ENCODE peak calls at places on chromosomes 5 and 9, in seven cellular contexts. One of them, this sample, is unnamed.

GRCh38 chr9:70883056-70883455 is 238.4 kb downstream of the TRPM3 start:
- DNase-seq in colonic mucosa: no peak
- DNase-seq in retinal pigment epithelial cell: peak
- DNase-seq in fibroblast of mammary gland: peak
- DNase-seq in stomach: no peak
- DNase-seq in fibroblast of villous mesenchyme: no peak
- DNase-seq in lower leg skin: no peak
- DNase-seq in this sample: no peak

GRCh38 chr5:151931260-151931659 is 6.6 kb upstream of the GLRA1 start:
- DNase-seq in colonic mucosa: no peak
- DNase-seq in retinal pigment epithelial cell: no peak
- DNase-seq in fibroblast of mammary gland: no peak
- DNase-seq in stomach: no peak
- DNase-seq in fibroblast of villous mesenchyme: no peak
- DNase-seq in lower leg skin: no peak
- DNase-seq in this sample: no peak

GRCh38 chr5:68644971-68645370 is 429.4 kb downstream of the PIK3R1 start:
- DNase-seq in colonic mucosa: no peak
- DNase-seq in retinal pigment epithelial cell: no peak
- DNase-seq in fibroblast of mammary gland: no peak
- DNase-seq in stomach: no peak
- DNase-seq in fibroblast of villous mesenchyme: no peak
- DNase-seq in lower leg skin: no peak
- DNase-seq in this sample: no peak

GRCh38 chr9:85016389-85016997 is 347.0 kb downstream of the NTRK2 start:
- DNase-seq in colonic mucosa: no peak
- DNase-seq in retinal pigment epithelial cell: no peak
- DNase-seq in fibroblast of mammary gland: no peak
- DNase-seq in stomach: no peak
- DNase-seq in fibroblast of villous mesenchyme: no peak
- DNase-seq in lower leg skin: no peak
- DNase-seq in this sample: no peak

GRCh38 chr5:16033196-16033925 is 146.2 kb downstream of the MARCHF11 start:
- DNase-seq in colonic mucosa: no peak
- DNase-seq in retinal pigment epithelial cell: no peak
- DNase-seq in fibroblast of mammary gland: no peak
- DNase-seq in stomach: no peak
- DNase-seq in fibroblast of villous mesenchyme: no peak
- DNase-seq in lower leg skin: no peak
- DNase-seq in this sample: no peak

GRCh38 chr5:150361301-150361700 is 3.8 kb downstream of the TCOF1 start:
- DNase-seq in colonic mucosa: no peak
- DNase-seq in retinal pigment epithelial cell: no peak
- DNase-seq in fibroblast of mammary gland: no peak
- DNase-seq in stomach: no peak
- DNase-seq in fibroblast of villous mesenchyme: no peak
- DNase-seq in lower leg skin: no peak
- DNase-seq in this sample: no peak

GRCh38 chr9:126290871-126291270 is 35.8 kb upstream of the MVB12B start:
- DNase-seq in colonic mucosa: no peak
- DNase-seq in retinal pigment epithelial cell: no peak
- DNase-seq in fibroblast of mammary gland: no peak
- DNase-seq in stomach: no peak
- DNase-seq in fibroblast of villous mesenchyme: no peak
- DNase-seq in lower leg skin: no peak
- DNase-seq in this sample: no peak

GRCh38 chr9:34049630-34050384 is 1.1 kb upstream of the UBAP2 start:
- DNase-seq in colonic mucosa: peak
- DNase-seq in retinal pigment epithelial cell: no peak
- DNase-seq in fibroblast of mammary gland: no peak
- DNase-seq in stomach: peak
- DNase-seq in fibroblast of villous mesenchyme: no peak
- DNase-seq in lower leg skin: no peak
- DNase-seq in this sample: no peak

GRCh38 chr9:3241290-3241689 is 284.5 kb downstream of the RFX3 start:
- DNase-seq in colonic mucosa: no peak
- DNase-seq in retinal pigment epithelial cell: peak
- DNase-seq in fibroblast of mammary gland: peak
- DNase-seq in stomach: no peak
- DNase-seq in fibroblast of villous mesenchyme: peak
- DNase-seq in lower leg skin: no peak
- DNase-seq in this sample: no peak

GRCh38 chr9:125750656-125751035 is 3.5 kb downstream of the PBX3 start:
- DNase-seq in colonic mucosa: no peak
- DNase-seq in retinal pigment epithelial cell: no peak
- DNase-seq in fibroblast of mammary gland: no peak
- DNase-seq in stomach: no peak
- DNase-seq in fibroblast of villous mesenchyme: no peak
- DNase-seq in lower leg skin: no peak
- DNase-seq in this sample: no peak

GRCh38 chr5:5688194-5688924 is 265.9 kb downstream of the ICE1 start:
- DNase-seq in colonic mucosa: no peak
- DNase-seq in retinal pigment epithelial cell: no peak
- DNase-seq in fibroblast of mammary gland: no peak
- DNase-seq in stomach: no peak
- DNase-seq in fibroblast of villous mesenchyme: no peak
- DNase-seq in lower leg skin: no peak
- DNase-seq in this sample: no peak

GRCh38 chr5:36982146-36982545 is 105.6 kb downstream of the NIPBL start:
- DNase-seq in colonic mucosa: no peak
- DNase-seq in retinal pigment epithelial cell: no peak
- DNase-seq in fibroblast of mammary gland: peak
- DNase-seq in stomach: no peak
- DNase-seq in fibroblast of villous mesenchyme: no peak
- DNase-seq in lower leg skin: no peak
- DNase-seq in this sample: no peak

GRCh38 chr5:68749076-68749475 is 344.7 kb upstream of the SLC30A5 start:
- DNase-seq in colonic mucosa: no peak
- DNase-seq in retinal pigment epithelial cell: no peak
- DNase-seq in fibroblast of mammary gland: no peak
- DNase-seq in stomach: no peak
- DNase-seq in fibroblast of villous mesenchyme: no peak
- DNase-seq in lower leg skin: no peak
- DNase-seq in this sample: no peak

GRCh38 chr5:109038209-109038840 is 290.6 kb downstream of the FER start:
- DNase-seq in colonic mucosa: no peak
- DNase-seq in retinal pigment epithelial cell: no peak
- DNase-seq in fibroblast of mammary gland: peak
- DNase-seq in stomach: no peak
- DNase-seq in fibroblast of villous mesenchyme: peak
- DNase-seq in lower leg skin: no peak
- DNase-seq in this sample: no peak

GRCh38 chr5:172492991-172493390 is 38.7 kb upstream of the SH3PXD2B start:
- DNase-seq in colonic mucosa: peak
- DNase-seq in retinal pigment epithelial cell: no peak
- DNase-seq in fibroblast of mammary gland: no peak
- DNase-seq in stomach: no peak
- DNase-seq in fibroblast of villous mesenchyme: no peak
- DNase-seq in lower leg skin: no peak
- DNase-seq in this sample: no peak

GRCh38 chr9:134474058-134474370 is 147.8 kb downstream of the RXRA start:
- DNase-seq in colonic mucosa: no peak
- DNase-seq in retinal pigment epithelial cell: no peak
- DNase-seq in fibroblast of mammary gland: peak
- DNase-seq in stomach: no peak
- DNase-seq in fibroblast of villous mesenchyme: peak
- DNase-seq in lower leg skin: no peak
- DNase-seq in this sample: no peak

GRCh38 chr9:127792417-127793031 is 6.7 kb downstream of the CDK9 start:
- DNase-seq in colonic mucosa: no peak
- DNase-seq in retinal pigment epithelial cell: no peak
- DNase-seq in fibroblast of mammary gland: no peak
- DNase-seq in stomach: no peak
- DNase-seq in fibroblast of villous mesenchyme: no peak
- DNase-seq in lower leg skin: no peak
- DNase-seq in this sample: no peak

GRCh38 chr9:70205366-70206020 is 53.3 kb upstream of the SMC5 start:
- DNase-seq in colonic mucosa: no peak
- DNase-seq in retinal pigment epithelial cell: peak
- DNase-seq in fibroblast of mammary gland: no peak
- DNase-seq in stomach: no peak
- DNase-seq in fibroblast of villous mesenchyme: no peak
- DNase-seq in lower leg skin: no peak
- DNase-seq in this sample: peak

GRCh38 chr5:7039058-7039457 is 325.8 kb downstream of the TENT4A start:
- DNase-seq in colonic mucosa: no peak
- DNase-seq in retinal pigment epithelial cell: no peak
- DNase-seq in fibroblast of mammary gland: no peak
- DNase-seq in stomach: no peak
- DNase-seq in fibroblast of villous mesenchyme: no peak
- DNase-seq in lower leg skin: no peak
- DNase-seq in this sample: no peak

GRCh38 chr5:137838976-137839375 is 28.7 kb upstream of the MYOT start:
- DNase-seq in colonic mucosa: no peak
- DNase-seq in retinal pigment epithelial cell: no peak
- DNase-seq in fibroblast of mammary gland: no peak
- DNase-seq in stomach: no peak
- DNase-seq in fibroblast of villous mesenchyme: no peak
- DNase-seq in lower leg skin: no peak
- DNase-seq in this sample: no peak

GRCh38 chr5:143355710-143356109 is 47.8 kb downstream of the NR3C1 start:
- DNase-seq in colonic mucosa: peak
- DNase-seq in retinal pigment epithelial cell: peak
- DNase-seq in fibroblast of mammary gland: peak
- DNase-seq in stomach: peak
- DNase-seq in fibroblast of villous mesenchyme: peak
- DNase-seq in lower leg skin: peak
- DNase-seq in this sample: peak

GRCh38 chr5:140926211-140926902 is at the start of gene PCDHAC1:
- DNase-seq in colonic mucosa: peak
- DNase-seq in retinal pigment epithelial cell: peak
- DNase-seq in fibroblast of mammary gland: peak
- DNase-seq in stomach: peak
- DNase-seq in fibroblast of villous mesenchyme: peak
- DNase-seq in lower leg skin: peak
- DNase-seq in this sample: peak

GRCh38 chr5:73770172-73770571 is 144.2 kb downstream of the ARHGEF28 start:
- DNase-seq in colonic mucosa: no peak
- DNase-seq in retinal pigment epithelial cell: no peak
- DNase-seq in fibroblast of mammary gland: no peak
- DNase-seq in stomach: no peak
- DNase-seq in fibroblast of villous mesenchyme: no peak
- DNase-seq in lower leg skin: no peak
- DNase-seq in this sample: no peak
- TF ChIP-seq CTCF in colonic mucosa: no peak
- TF ChIP-seq CTCF in retinal pigment epithelial cell: no peak
- TF ChIP-seq CTCF in fibroblast of mammary gland: no peak
- TF ChIP-seq CTCF in stomach: no peak
- TF ChIP-seq CTCF in fibroblast of villous mesenchyme: no peak
- TF ChIP-seq CTCF in lower leg skin: no peak
- TF ChIP-seq CTCF in this sample: no peak

DNA sequence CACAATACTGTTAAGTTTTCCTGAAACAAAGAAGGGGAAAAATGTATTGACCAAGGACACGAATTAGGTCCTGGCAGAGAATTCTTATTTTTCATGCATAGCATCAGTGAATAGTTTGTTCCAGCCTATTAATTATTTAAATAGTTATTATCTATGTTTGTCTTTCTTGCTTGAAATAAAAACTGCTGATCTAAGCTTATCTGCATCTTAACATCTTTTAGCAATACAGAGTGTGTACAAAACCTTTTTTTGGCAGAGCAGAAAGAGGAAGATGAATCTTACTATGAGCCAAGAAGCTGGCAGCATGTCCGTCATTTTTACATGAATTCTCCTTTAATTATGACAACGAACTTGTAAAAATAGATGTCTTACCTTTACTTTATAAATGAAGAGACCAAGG is 23.3 kb upstream of the PLPPR1 start:
- DNase-seq in colonic mucosa: no peak
- DNase-seq in retinal pigment epithelial cell: no peak
- DNase-seq in fibroblast of mammary gland: no peak
- DNase-seq in stomach: no peak
- DNase-seq in fibroblast of villous mesenchyme: no peak
- DNase-seq in lower leg skin: no peak
- DNase-seq in this sample: no peak
- TF ChIP-seq CTCF in colonic mucosa: no peak
- TF ChIP-seq CTCF in retinal pigment epithelial cell: no peak
- TF ChIP-seq CTCF in fibroblast of mammary gland: no peak
- TF ChIP-seq CTCF in stomach: no peak
- TF ChIP-seq CTCF in fibroblast of villous mesenchyme: no peak
- TF ChIP-seq CTCF in lower leg skin: no peak
- TF ChIP-seq CTCF in this sample: no peak

GRCh38 chr5:75412111-75412990 is 75.3 kb downstream of the HMGCR start:
- DNase-seq in colonic mucosa: no peak
- DNase-seq in retinal pigment epithelial cell: peak
- DNase-seq in fibroblast of mammary gland: peak
- DNase-seq in stomach: no peak
- DNase-seq in fibroblast of villous mesenchyme: peak
- DNase-seq in lower leg skin: no peak
- DNase-seq in this sample: no peak
- TF ChIP-seq CTCF in colonic mucosa: no peak
- TF ChIP-seq CTCF in retinal pigment epithelial cell: peak
- TF ChIP-seq CTCF in fibroblast of mammary gland: peak
- TF ChIP-seq CTCF in stomach: no peak
- TF ChIP-seq CTCF in fibroblast of villous mesenchyme: peak
- TF ChIP-seq CTCF in lower leg skin: no peak
- TF ChIP-seq CTCF in this sample: peak

GRCh38 chr5:39877479-39877878 is 452.7 kb upstream of the DAB2 start:
- DNase-seq in colonic mucosa: no peak
- DNase-seq in retinal pigment epithelial cell: no peak
- DNase-seq in fibroblast of mammary gland: no peak
- DNase-seq in stomach: no peak
- DNase-seq in fibroblast of villous mesenchyme: no peak
- DNase-seq in lower leg skin: no peak
- DNase-seq in this sample: no peak

GRCh38 chr5:39876146-39876545 is 451.4 kb upstream of the DAB2 start:
- DNase-seq in colonic mucosa: no peak
- DNase-seq in retinal pigment epithelial cell: no peak
- DNase-seq in fibroblast of mammary gland: peak
- DNase-seq in stomach: no peak
- DNase-seq in fibroblast of villous mesenchyme: no peak
- DNase-seq in lower leg skin: no peak
- DNase-seq in this sample: no peak

DNA sequence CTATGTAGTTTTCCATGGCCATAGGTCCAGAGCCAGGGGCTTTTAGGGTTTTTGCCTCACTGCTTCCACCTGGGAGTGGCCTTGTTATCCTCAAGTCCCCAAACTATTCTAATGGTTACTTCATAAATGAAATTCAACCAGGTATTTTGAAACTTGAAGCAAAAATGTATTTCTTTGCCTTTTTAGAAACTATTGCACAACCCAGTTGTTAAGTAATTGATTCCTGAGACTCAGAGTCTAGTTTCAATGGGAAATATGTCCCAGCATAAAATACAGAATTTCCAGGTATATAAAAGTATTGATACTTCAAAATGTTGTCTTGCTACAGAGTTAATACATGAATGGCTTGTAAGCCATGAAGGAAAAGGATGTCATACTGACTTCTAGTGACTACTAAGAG is 456.2 kb upstream of the DAB2 start:
- DNase-seq in colonic mucosa: no peak
- DNase-seq in retinal pigment epithelial cell: no peak
- DNase-seq in fibroblast of mammary gland: no peak
- DNase-seq in stomach: no peak
- DNase-seq in fibroblast of villous mesenchyme: no peak
- DNase-seq in lower leg skin: no peak
- DNase-seq in this sample: no peak
- TF ChIP-seq CTCF in colonic mucosa: no peak
- TF ChIP-seq CTCF in retinal pigment epithelial cell: no peak
- TF ChIP-seq CTCF in fibroblast of mammary gland: no peak
- TF ChIP-seq CTCF in stomach: no peak
- TF ChIP-seq CTCF in fibroblast of villous mesenchyme: no peak
- TF ChIP-seq CTCF in lower leg skin: no peak
- TF ChIP-seq CTCF in this sample: no peak

This sample was measured in mesothelial cell of epicardium.